ENCODE peak calls at places on chromosome 20, in ten cellular contexts. F is transverse colon, T is body of pancreas, R is right lobe of liver, X is testis, V is gastrocnemius medialis, B is Peyer's patch, D is GM12878, H is prostate gland, S is H1. O is an unnamed sample. For H3K27me3 and H3K4me1, the result is how much of the 10 kb centered on the place peaks cover.

GRCh38 chr20:43658068-43658722 is 8.7 kb upstream of the MYBL2 start:
- DNase-seq in F (no peak), T (no peak), R (no peak), X (no peak), V (no peak), B (no peak), D (no peak), H (no peak), S (no peak), O (peak)

GRCh38 chr20:41654292-41654691 is 36.1 kb upstream of the CHD6 start:
- DNase-seq in F (no peak), T (peak), R (no peak), X (no peak), V (no peak), B (no peak), D (no peak), H (no peak), S (no peak), O (no peak)

GRCh38 chr20:47133809-47134456 is 222.6 kb downstream of the ZMYND8 start:
- DNase-seq in F (no peak), T (no peak), R (no peak), X (no peak), V (no peak), B (no peak), D (no peak), H (no peak), S (no peak), O (no peak)

GRCh38 chr20:32487381-32487780 is 97.8 kb downstream of the NOL4L start:
- DNase-seq in F (no peak), T (no peak), R (peak), X (no peak), V (no peak), B (no peak), D (no peak), H (no peak), S (no peak), O (peak)

GRCh38 chr20:31972481-31973386 is 4.8 kb downstream of the XKR7 start:
- DNase-seq in F (no peak), T (no peak), R (no peak), X (no peak), V (no peak), B (no peak), D (no peak), H (no peak), S (no peak), O (no peak)

GRCh38 chr20:60049601-60050000 is 91.4 kb downstream of the CDH26 start:
- DNase-seq in F (no peak), T (no peak), R (no peak), X (no peak), V (no peak), B (no peak), D (no peak), H (no peak), S (no peak), O (no peak)

GRCh38 chr20:4008877-4009276 is 6.5 kb downstream of the RNF24 start:
- DNase-seq in F (no peak), T (no peak), R (no peak), X (no peak), V (no peak), B (no peak), D (no peak), H (no peak), S (no peak), O (no peak)

GRCh38 chr20:49567421-49568256 is at the start of gene PTGIS:
- DNase-seq in F (no peak), T (no peak), R (no peak), X (no peak), V (no peak), B (no peak), D (no peak), H (no peak), S (no peak), O (no peak)

GRCh38 chr20:59604770-59605665 is 678 bp downstream of the PHACTR3 start:
- DNase-seq in F (no peak), T (no peak), R (no peak), X (no peak), V (no peak), B (no peak), D (no peak), H (no peak), S (no peak), O (no peak)

GRCh38 chr20:32534661-32535240 is 50.4 kb downstream of the NOL4L start:
- DNase-seq in F (no peak), T (no peak), R (no peak), X (no peak), V (no peak), B (peak), D (no peak), H (no peak), S (no peak), O (no peak)

GRCh38 chr20:62019881-62020492 is 45.7 kb downstream of the TAF4 start:
- DNase-seq in F (no peak), T (no peak), R (peak), X (peak), V (no peak), B (no peak), D (no peak), H (no peak), S (no peak), O (no peak)

GRCh38 chr20:39835040-39835842 is 853.8 kb downstream of the MAFB start:
- DNase-seq in F (no peak), T (peak), R (no peak), X (peak), V (no peak), B (no peak), D (no peak), H (no peak), S (no peak), O (no peak)

GRCh38 chr20:36571564-36572504 is 1.6 kb upstream of the TGIF2 start:
- DNase-seq in F (no peak), T (no peak), R (no peak), X (no peak), V (no peak), B (no peak), D (no peak), H (no peak), S (peak), O (no peak)

GRCh38 chr20:53524589-53525311 is 68.9 kb downstream of the ZNF217 start:
- DNase-seq in F (no peak), T (no peak), R (no peak), X (no peak), V (no peak), B (no peak), D (no peak), H (no peak), S (no peak), O (no peak)

GRCh38 chr20:19026121-19026878 is 186.1 kb upstream of the SLC24A3 start:
- DNase-seq in F (no peak), T (no peak), R (no peak), X (peak), V (no peak), B (no peak), D (peak), H (no peak), S (no peak), O (no peak)

GRCh38 chr20:4490595-4491280 is 231.0 kb upstream of the PRND start:
- DNase-seq in F (no peak), T (no peak), R (no peak), X (no peak), V (no peak), B (no peak), D (no peak), H (no peak), S (no peak), O (no peak)

GRCh38 chr20:24738981-24739633 is 210.0 kb upstream of the CST7 start:
- DNase-seq in F (no peak), T (no peak), R (no peak), X (no peak), V (no peak), B (no peak), D (peak), H (no peak), S (no peak), O (no peak)

GRCh38 chr20:11101243-11101642 is 427.4 kb upstream of the JAG1 start:
- DNase-seq in F (no peak), T (no peak), R (no peak), X (no peak), V (no peak), B (no peak), D (no peak), H (no peak), S (no peak), O (no peak)

GRCh38 chr20:60266184-60266823 is 308.1 kb downstream of the CDH26 start:
- DNase-seq in F (no peak), T (no peak), R (no peak), X (no peak), V (no peak), B (no peak), D (no peak), H (no peak), S (no peak), O (no peak)

GRCh38 chr20:62768234-62768814 is 27.9 kb upstream of the MRGBP start:
- DNase-seq in F (no peak), T (no peak), R (peak), X (no peak), V (no peak), B (no peak), D (no peak), H (no peak), S (no peak), O (peak)

GRCh38 chr20:11186301-11187008 is 512.7 kb upstream of the JAG1 start:
- DNase-seq in F (no peak), T (no peak), R (no peak), X (no peak), V (no peak), B (no peak), D (no peak), H (no peak), S (no peak), O (no peak)

GRCh38 chr20:50750145-50750671 is 18.8 kb downstream of the PARD6B start:
- DNase-seq in F (no peak), T (no peak), R (no peak), X (peak), V (no peak), B (no peak), D (no peak), H (no peak), S (no peak), O (no peak)

GRCh38 chr20:62040381-62040922 is 25.2 kb downstream of the TAF4 start:
- DNase-seq in F (no peak), T (no peak), R (peak), X (no peak), V (no peak), B (no peak), D (no peak), H (no peak), S (no peak), O (peak)

GRCh38 chr20:7113577-7114466 is 346.3 kb downstream of the BMP2 start:
- DNase-seq in F (no peak), T (peak), R (no peak), X (peak), V (no peak), B (no peak), D (no peak), H (no peak), S (peak), O (no peak)

GRCh38 chr20:40812415-40813212 is 123.6 kb upstream of the MAFB start:
- DNase-seq in F (no peak), T (no peak), R (no peak), X (no peak), V (no peak), B (no peak), D (no peak), H (no peak), S (no peak), O (no peak)

GRCh38 chr20:53948383-53949318 is 121.7 kb downstream of the BCAS1 start:
- DNase-seq in F (no peak), T (no peak), R (no peak), X (no peak), V (no peak), B (no peak), D (no peak), H (no peak), S (no peak), O (no peak)

GRCh38 chr20:63979549-63980316 is at the start of gene SAMD10:
- DNase-seq in F (peak), T (peak), R (no peak), X (peak), V (no peak), B (peak), D (peak), H (no peak), S (no peak), O (peak)

GRCh38 chr20:19802492-19803158 is 44.6 kb downstream of the RIN2 start:
- DNase-seq in F (no peak), T (peak), R (no peak), X (no peak), V (no peak), B (no peak), D (no peak), H (no peak), S (no peak), O (no peak)

GRCh38 chr20:21436186-21436585 is 38.9 kb upstream of the NKX2-4 start:
- DNase-seq in F (no peak), T (no peak), R (no peak), X (no peak), V (no peak), B (no peak), D (no peak), H (no peak), S (no peak), O (no peak)

GRCh38 chr20:62646851-62647520 is 4.7 kb downstream of the SLCO4A1 start:
- DNase-seq in F (peak), T (peak), R (no peak), X (no peak), V (peak), B (peak), D (no peak), H (no peak), S (no peak), O (no peak)

GRCh38 chr20:840858-841567 is 7.5 kb downstream of the FAM110A start:
- DNase-seq in F (peak), T (peak), R (peak), X (no peak), V (no peak), B (peak), D (no peak), H (peak), S (no peak), O (peak)
- TF ChIP-seq POLR2A in F (no peak), T (no peak), R (no peak), X (no peak), V (no peak), B (no peak), D (no peak), H (peak), S (no peak), O (no peak)

DNA sequence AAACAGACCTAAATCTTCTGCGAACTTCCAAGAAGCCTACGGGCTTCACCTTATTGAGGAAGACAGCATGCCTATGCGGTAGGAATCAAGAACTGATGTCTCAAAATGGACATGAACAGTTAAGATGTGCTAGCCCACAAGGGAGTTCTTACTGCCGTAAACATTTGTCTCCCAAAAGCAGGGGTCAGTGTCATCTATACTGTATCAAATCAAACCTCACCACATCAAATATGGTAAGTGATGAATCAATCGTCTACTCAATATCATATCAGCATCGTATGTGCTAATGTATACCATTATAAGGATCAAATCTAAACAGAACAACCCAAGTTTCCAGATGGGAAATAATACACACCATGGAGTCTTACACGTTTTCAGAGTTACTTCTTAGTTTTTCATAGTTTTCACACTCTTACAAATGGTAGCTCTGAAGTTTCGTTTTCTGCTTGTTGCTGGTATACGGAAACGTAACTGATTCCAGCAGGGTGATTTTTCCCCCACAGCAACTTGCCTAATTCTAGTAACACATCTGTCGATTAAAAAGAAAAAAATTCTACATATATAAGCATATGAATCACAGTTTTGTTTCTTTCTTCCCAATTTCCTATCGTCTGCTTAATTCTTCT is 12.6 kb downstream of the RRBP1 start:
- DNase-seq in F (no peak), T (no peak), R (no peak), X (no peak), V (no peak), B (no peak), D (no peak), H (no peak), S (no peak), O (no peak)
- H3K27me3 ChIP-seq in F (under half), T (under half), R (under half), X (under half), V (under half), B (under half), D (under half), H (under half), S (under half), O (under half)

GRCh38 chr20:34037767-34038166 is 44.1 kb downstream of the RALY start:
- DNase-seq in F (no peak), T (no peak), R (no peak), X (peak), V (no peak), B (no peak), D (no peak), H (no peak), S (no peak), O (no peak)
- H3K4me1 ChIP-seq in F (under half), T (under half), R (under half), X (under half), V (half or more), B (under half), D (under half), H (under half), S (under half), O (under half)

GRCh38 chr20:38129893-38130609 is 35.0 kb downstream of the TGM2 start:
- DNase-seq in F (no peak), T (no peak), R (no peak), X (no peak), V (no peak), B (no peak), D (no peak), H (no peak), S (no peak), O (peak)
- TF ChIP-seq POLR2A in F (no peak), T (no peak), R (peak), X (no peak), V (no peak), B (no peak), D (no peak), H (no peak), S (no peak), O (no peak)

O was measured in spleen.